ENCODE peak calls at places on chromosomes 16 and 17, in five cellular contexts. D is body of pancreas, I is pulmonary artery endothelial cell, J is HEK293T, F is GM12891. K is an unnamed sample.

GRCh38 chr17:67635688-67636087 is 82.0 kb upstream of the NOL11 start:
- DNase-seq in D (no peak), I (no peak), J (no peak), F (no peak), K (no peak)

GRCh38 chr17:57256708-57257112 is 387 bp downstream of the MSI2 start:
- DNase-seq in D (peak), I (no peak), J (peak), F (no peak), K (no peak)

GRCh38 chr17:77076046-77076882 is 64.5 kb upstream of the SEC14L1 start:
- DNase-seq in D (no peak), I (no peak), J (no peak), F (no peak), K (no peak)

GRCh38 chr17:30377574-30377973 is 1.2 kb upstream of the CPD start:
- DNase-seq in D (no peak), I (no peak), J (no peak), F (no peak), K (no peak)

GRCh38 chr17:17186551-17187505 is 19.3 kb downstream of the PLD6 start:
- DNase-seq in D (no peak), I (no peak), J (no peak), F (no peak), K (no peak)

GRCh38 chr17:29784661-29785060 is 145.4 kb downstream of the SSH2 start:
- DNase-seq in D (no peak), I (no peak), J (no peak), F (no peak), K (no peak)

GRCh38 chr17:42458497-42459255 is at the start of gene ATP6V0A1:
- DNase-seq in D (peak), I (peak), J (peak), F (peak), K (peak)

GRCh38 chr17:40417258-40417608 is 463 bp downstream of the TOP2A start:
- DNase-seq in D (no peak), I (no peak), J (peak), F (no peak), K (no peak)

GRCh38 chr17:73657473-73658116 is 13.3 kb upstream of the SDK2 start:
- DNase-seq in D (peak), I (no peak), J (peak), F (no peak), K (peak)

GRCh38 chr16:84283314-84284167 is 11.1 kb upstream of the WFDC1 start:
- DNase-seq in D (no peak), I (no peak), J (no peak), F (no peak), K (no peak)

GRCh38 chr16:75591001-75591852 is 25.0 kb downstream of the GABARAPL2 start:
- DNase-seq in D (peak), I (peak), J (peak), F (no peak), K (no peak)

GRCh38 chr16:22641030-22641671 is 130.5 kb downstream of the NPIPB5 start:
- DNase-seq in D (no peak), I (no peak), J (no peak), F (no peak), K (peak)

GRCh38 chr17:10120749-10121148 is 77.7 kb downstream of the GAS7 start:
- DNase-seq in D (no peak), I (no peak), J (no peak), F (no peak), K (no peak)

GRCh38 chr16:22282254-22282892 is 14.8 kb upstream of the POLR3E start:
- DNase-seq in D (no peak), I (no peak), J (no peak), F (no peak), K (no peak)

GRCh38 chr16:17526956-17527355 is 56.2 kb upstream of the XYLT1 start:
- DNase-seq in D (no peak), I (no peak), J (no peak), F (no peak), K (no peak)

GRCh38 chr17:56786989-56787482 is 46.7 kb downstream of the C17orf67 start:
- DNase-seq in D (no peak), I (peak), J (no peak), F (no peak), K (no peak)

GRCh38 chr17:12765544-12765943 is 23.8 kb upstream of the ARHGAP44 start:
- DNase-seq in D (no peak), I (no peak), J (no peak), F (no peak), K (no peak)

GRCh38 chr16:15950167-15950854 is 895 bp downstream of the ABCC1 start:
- DNase-seq in D (peak), I (no peak), J (peak), F (no peak), K (no peak)

GRCh38 chr16:75116081-75116910 is at the start of gene LDHD:
- DNase-seq in D (peak), I (no peak), J (peak), F (no peak), K (no peak)

GRCh38 chr16:46915483-46916025 is 31.4 kb downstream of the GPT2 start:
- DNase-seq in D (no peak), I (no peak), J (no peak), F (no peak), K (no peak)

GRCh38 chr16:85149776-85150175 is 37.5 kb upstream of the CIBAR2 start:
- DNase-seq in D (peak), I (no peak), J (no peak), F (no peak), K (no peak)

GRCh38 chr16:87324411-87325275 is 7.5 kb upstream of the C16orf95 start:
- DNase-seq in D (no peak), I (no peak), J (peak), F (peak), K (peak)

GRCh38 chr17:47844230-47844629 is 3.2 kb upstream of the SCRN2 start:
- DNase-seq in D (no peak), I (no peak), J (no peak), F (no peak), K (no peak)

GRCh38 chr17:59266748-59267147 is 46.4 kb downstream of the GDPD1 start:
- DNase-seq in D (no peak), I (no peak), J (no peak), F (no peak), K (no peak)

GRCh38 chr16:79943738-79944137 is 343.2 kb upstream of the MAF start:
- DNase-seq in D (no peak), I (no peak), J (no peak), F (no peak), K (no peak)

GRCh38 chr17:42409467-42410351 is 13.3 kb downstream of the CAVIN1 start:
- DNase-seq in D (peak), I (peak), J (no peak), F (no peak), K (no peak)

GRCh38 chr17:75125984-75126383 is 5.6 kb downstream of the NT5C start:
- DNase-seq in D (no peak), I (no peak), J (no peak), F (no peak), K (no peak)

GRCh38 chr17:81550285-81550684 is 1.9 kb downstream of the FAAP100 start:
- DNase-seq in D (no peak), I (no peak), J (no peak), F (no peak), K (no peak)

GRCh38 chr16:74268372-74268782 is 28.2 kb upstream of the PSMD7 start:
- DNase-seq in D (peak), I (no peak), J (peak), F (no peak), K (no peak)

GRCh38 chr17:48970224-48970623 is 1.8 kb upstream of the GIP start:
- DNase-seq in D (no peak), I (no peak), J (peak), F (no peak), K (no peak)

GRCh38 chr17:34542700-34543336 is 36.6 kb upstream of the TMEM132E start:
- DNase-seq in D (no peak), I (no peak), J (peak), F (no peak), K (peak)

GRCh38 chr17:3848229-3848628 is 2.2 kb upstream of the NCBP3 start:
- DNase-seq in D (no peak), I (no peak), J (no peak), F (no peak), K (no peak)

GRCh38 chr17:46044286-46044928 is 45.4 kb downstream of the STH start:
- DNase-seq in D (peak), I (peak), J (peak), F (no peak), K (peak)

GRCh38 chr17:68461589-68461988 is 4.3 kb upstream of the WIPI1 start:
- DNase-seq in D (peak), I (no peak), J (no peak), F (no peak), K (no peak)

GRCh38 chr16:52497067-52497816 is 49.7 kb downstream of the TOX3 start:
- DNase-seq in D (no peak), I (no peak), J (no peak), F (no peak), K (no peak)

GRCh38 chr17:76687278-76688164 is 23.2 kb downstream of the MXRA7 start:
- DNase-seq in D (no peak), I (no peak), J (no peak), F (no peak), K (no peak)

K was measured in neuronal stem cell.